ENCODE peak calls at places on chromosomes 4 and X, in eight cellular contexts. One of them, this sample, is unnamed.

GRCh38 chrX:8629871-8630270 is 102.1 kb downstream of the ANOS1 start:
- DNase-seq in upper lobe of right lung: no peak
- DNase-seq in epithelial cell of esophagus: peak; percentile 87
- DNase-seq in lower leg skin: no peak
- DNase-seq in AG09309: no peak
- DNase-seq in colonic mucosa: no peak
- DNase-seq in uterus: no peak
- DNase-seq in nephron progenitor cell: no peak
- DNase-seq in this sample: no peak

GRCh38 chr4:73609688-73610087 is 10.5 kb downstream of the RASSF6 start:
- DNase-seq in upper lobe of right lung: no peak
- DNase-seq in epithelial cell of esophagus: no peak
- DNase-seq in lower leg skin: no peak
- DNase-seq in AG09309: no peak
- DNase-seq in colonic mucosa: no peak
- DNase-seq in uterus: no peak
- DNase-seq in nephron progenitor cell: no peak
- DNase-seq in this sample: no peak

GRCh38 chr4:104727643-104728042 is 232.9 kb upstream of the CXXC4 start:
- DNase-seq in upper lobe of right lung: no peak
- DNase-seq in epithelial cell of esophagus: no peak
- DNase-seq in lower leg skin: no peak
- DNase-seq in AG09309: no peak
- DNase-seq in colonic mucosa: no peak
- DNase-seq in uterus: no peak
- DNase-seq in nephron progenitor cell: no peak
- DNase-seq in this sample: no peak

GRCh38 chr4:83981156-83981555 is 445.2 kb downstream of the GPAT3 start:
- DNase-seq in upper lobe of right lung: no peak
- DNase-seq in epithelial cell of esophagus: no peak
- DNase-seq in lower leg skin: no peak
- DNase-seq in AG09309: no peak
- DNase-seq in colonic mucosa: no peak
- DNase-seq in uterus: no peak
- DNase-seq in nephron progenitor cell: no peak
- DNase-seq in this sample: no peak

GRCh38 chr4:132646186-132646585 is 502.9 kb upstream of the PCDH10 start:
- DNase-seq in upper lobe of right lung: no peak
- DNase-seq in epithelial cell of esophagus: peak; percentile 75
- DNase-seq in lower leg skin: no peak
- DNase-seq in AG09309: no peak
- DNase-seq in colonic mucosa: no peak
- DNase-seq in uterus: no peak
- DNase-seq in nephron progenitor cell: no peak
- DNase-seq in this sample: peak; percentile 2

GRCh38 chrX:102345916-102346315 is 93.9 kb downstream of the NXF2B start:
- DNase-seq in upper lobe of right lung: no peak
- DNase-seq in epithelial cell of esophagus: peak; percentile 41
- DNase-seq in lower leg skin: peak; percentile 33
- DNase-seq in AG09309: no peak
- DNase-seq in colonic mucosa: peak; percentile 67
- DNase-seq in uterus: peak; percentile 45
- DNase-seq in nephron progenitor cell: peak; percentile 78
- DNase-seq in this sample: peak; percentile 22

GRCh38 chrX:16445166-16445752 is 204.7 kb upstream of the S100G start:
- DNase-seq in upper lobe of right lung: no peak
- DNase-seq in epithelial cell of esophagus: peak; percentile 45
- DNase-seq in lower leg skin: peak; percentile 13
- DNase-seq in AG09309: no peak
- DNase-seq in colonic mucosa: peak; percentile 26
- DNase-seq in uterus: no peak
- DNase-seq in nephron progenitor cell: peak; percentile 49
- DNase-seq in this sample: peak; percentile 3

GRCh38 chr4:168877779-168878491 is 132.1 kb downstream of the CBR4 start:
- DNase-seq in upper lobe of right lung: peak; percentile 86
- DNase-seq in epithelial cell of esophagus: no peak
- DNase-seq in lower leg skin: no peak
- DNase-seq in AG09309: no peak
- DNase-seq in colonic mucosa: peak; percentile 27
- DNase-seq in uterus: no peak
- DNase-seq in nephron progenitor cell: peak; percentile 77
- DNase-seq in this sample: no peak

GRCh38 chr4:153971878-153972277 is 183.0 kb upstream of the SFRP2 start:
- DNase-seq in upper lobe of right lung: no peak
- DNase-seq in epithelial cell of esophagus: no peak
- DNase-seq in lower leg skin: no peak
- DNase-seq in AG09309: no peak
- DNase-seq in colonic mucosa: no peak
- DNase-seq in uterus: no peak
- DNase-seq in nephron progenitor cell: no peak
- DNase-seq in this sample: no peak

GRCh38 chr4:3073158-3074077 is 920 bp downstream of the HTT-AS start:
- DNase-seq in upper lobe of right lung: no peak
- DNase-seq in epithelial cell of esophagus: no peak
- DNase-seq in lower leg skin: no peak
- DNase-seq in AG09309: no peak
- DNase-seq in colonic mucosa: peak; percentile 23
- DNase-seq in uterus: no peak
- DNase-seq in nephron progenitor cell: no peak
- DNase-seq in this sample: no peak
- TF ChIP-seq CTCF in upper lobe of right lung: peak; percentile 6
- TF ChIP-seq CTCF in epithelial cell of esophagus: no peak
- TF ChIP-seq CTCF in lower leg skin: no peak
- TF ChIP-seq CTCF in AG09309: no peak
- TF ChIP-seq CTCF in colonic mucosa: no peak
- TF ChIP-seq CTCF in uterus: no peak
- TF ChIP-seq CTCF in nephron progenitor cell: no peak
- TF ChIP-seq CTCF in this sample: peak; percentile 63

GRCh38 chr4:185317880-185318279 is 77.8 kb downstream of the LRP2BP start:
- DNase-seq in upper lobe of right lung: no peak
- DNase-seq in epithelial cell of esophagus: no peak
- DNase-seq in lower leg skin: no peak
- DNase-seq in AG09309: no peak
- DNase-seq in colonic mucosa: no peak
- DNase-seq in uterus: no peak
- DNase-seq in nephron progenitor cell: no peak
- DNase-seq in this sample: no peak
- TF ChIP-seq CTCF in upper lobe of right lung: no peak
- TF ChIP-seq CTCF in epithelial cell of esophagus: no peak
- TF ChIP-seq CTCF in lower leg skin: no peak
- TF ChIP-seq CTCF in AG09309: no peak
- TF ChIP-seq CTCF in colonic mucosa: no peak
- TF ChIP-seq CTCF in uterus: no peak
- TF ChIP-seq CTCF in nephron progenitor cell: no peak
- TF ChIP-seq CTCF in this sample: peak; percentile 25

GRCh38 chrX:30949554-30949953 is 60.5 kb upstream of the TAB3 start:
- DNase-seq in upper lobe of right lung: no peak
- DNase-seq in epithelial cell of esophagus: no peak
- DNase-seq in lower leg skin: no peak
- DNase-seq in AG09309: no peak
- DNase-seq in colonic mucosa: no peak
- DNase-seq in uterus: no peak
- DNase-seq in nephron progenitor cell: no peak
- DNase-seq in this sample: no peak
- TF ChIP-seq CTCF in upper lobe of right lung: no peak
- TF ChIP-seq CTCF in epithelial cell of esophagus: no peak
- TF ChIP-seq CTCF in lower leg skin: no peak
- TF ChIP-seq CTCF in AG09309: no peak
- TF ChIP-seq CTCF in colonic mucosa: no peak
- TF ChIP-seq CTCF in uterus: no peak
- TF ChIP-seq CTCF in nephron progenitor cell: no peak
- TF ChIP-seq CTCF in this sample: peak; percentile 11

GRCh38 chrX:118495061-118495921 is at the start of gene DOCK11:
- DNase-seq in upper lobe of right lung: peak; percentile 91
- DNase-seq in epithelial cell of esophagus: peak; percentile 27
- DNase-seq in lower leg skin: peak; percentile 65
- DNase-seq in AG09309: peak; percentile 47
- DNase-seq in colonic mucosa: peak; percentile 71
- DNase-seq in uterus: peak; percentile 80
- DNase-seq in nephron progenitor cell: peak; percentile 71
- DNase-seq in this sample: peak; percentile 65
- TF ChIP-seq CTCF in upper lobe of right lung: no peak
- TF ChIP-seq CTCF in epithelial cell of esophagus: no peak
- TF ChIP-seq CTCF in lower leg skin: no peak
- TF ChIP-seq CTCF in AG09309: no peak
- TF ChIP-seq CTCF in colonic mucosa: no peak
- TF ChIP-seq CTCF in uterus: no peak
- TF ChIP-seq CTCF in nephron progenitor cell: no peak
- TF ChIP-seq CTCF in this sample: no peak

DNA sequence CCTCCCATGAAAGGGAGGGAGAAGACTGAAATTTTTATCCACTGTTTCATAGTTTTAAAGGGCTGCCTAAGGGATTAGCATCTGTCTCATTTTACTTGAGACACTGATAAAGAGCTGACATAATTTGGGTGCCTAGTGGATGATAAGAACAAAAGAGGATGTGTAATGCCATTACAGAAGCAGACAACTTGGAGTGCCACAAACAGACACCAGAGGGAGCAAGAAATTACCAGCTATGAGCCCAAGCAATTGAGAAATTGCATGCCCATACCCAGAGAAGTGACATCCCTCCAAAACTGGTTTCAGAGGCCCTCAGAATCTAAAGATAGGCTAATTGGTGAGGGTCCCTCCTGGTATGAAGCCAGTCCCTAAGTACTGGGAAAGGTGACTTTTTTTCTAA is 38.5 kb upstream of the POU3F4 start:
- DNase-seq in upper lobe of right lung: no peak
- DNase-seq in epithelial cell of esophagus: peak; percentile 10
- DNase-seq in lower leg skin: no peak
- DNase-seq in AG09309: no peak
- DNase-seq in colonic mucosa: peak; percentile 20
- DNase-seq in uterus: no peak
- DNase-seq in nephron progenitor cell: peak; percentile 29
- DNase-seq in this sample: no peak
- TF ChIP-seq CTCF in upper lobe of right lung: peak; percentile 27
- TF ChIP-seq CTCF in epithelial cell of esophagus: peak; percentile 30
- TF ChIP-seq CTCF in lower leg skin: no peak
- TF ChIP-seq CTCF in AG09309: peak; percentile 48
- TF ChIP-seq CTCF in colonic mucosa: peak; percentile 41
- TF ChIP-seq CTCF in uterus: no peak
- TF ChIP-seq CTCF in nephron progenitor cell: peak; percentile 41
- TF ChIP-seq CTCF in this sample: peak; percentile 44

DNA sequence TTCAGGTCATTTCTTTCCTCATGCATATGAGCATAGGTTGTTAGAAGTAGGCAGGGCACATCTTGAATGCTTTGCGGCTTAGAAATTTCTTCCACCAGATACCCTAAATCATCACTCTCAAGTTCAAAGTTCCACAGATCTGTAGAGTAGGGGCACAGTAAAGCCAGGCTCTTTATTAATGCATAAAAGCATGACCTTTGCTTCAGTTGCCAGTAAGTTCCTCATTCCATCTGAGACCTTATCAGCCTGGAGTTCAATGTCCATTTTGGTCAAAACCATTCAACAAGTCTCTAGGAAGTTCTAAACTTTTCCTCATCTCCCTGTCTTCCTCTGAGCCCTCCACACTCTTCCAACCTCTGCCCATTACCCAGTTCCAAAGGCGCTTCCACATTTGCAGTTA is 77.7 kb downstream of the MAP9 start:
- DNase-seq in upper lobe of right lung: no peak
- DNase-seq in epithelial cell of esophagus: no peak
- DNase-seq in lower leg skin: no peak
- DNase-seq in AG09309: no peak
- DNase-seq in colonic mucosa: no peak
- DNase-seq in uterus: no peak
- DNase-seq in nephron progenitor cell: no peak
- DNase-seq in this sample: no peak
- TF ChIP-seq CTCF in upper lobe of right lung: no peak
- TF ChIP-seq CTCF in epithelial cell of esophagus: no peak
- TF ChIP-seq CTCF in lower leg skin: no peak
- TF ChIP-seq CTCF in AG09309: no peak
- TF ChIP-seq CTCF in colonic mucosa: no peak
- TF ChIP-seq CTCF in uterus: no peak
- TF ChIP-seq CTCF in nephron progenitor cell: no peak
- TF ChIP-seq CTCF in this sample: no peak

DNA sequence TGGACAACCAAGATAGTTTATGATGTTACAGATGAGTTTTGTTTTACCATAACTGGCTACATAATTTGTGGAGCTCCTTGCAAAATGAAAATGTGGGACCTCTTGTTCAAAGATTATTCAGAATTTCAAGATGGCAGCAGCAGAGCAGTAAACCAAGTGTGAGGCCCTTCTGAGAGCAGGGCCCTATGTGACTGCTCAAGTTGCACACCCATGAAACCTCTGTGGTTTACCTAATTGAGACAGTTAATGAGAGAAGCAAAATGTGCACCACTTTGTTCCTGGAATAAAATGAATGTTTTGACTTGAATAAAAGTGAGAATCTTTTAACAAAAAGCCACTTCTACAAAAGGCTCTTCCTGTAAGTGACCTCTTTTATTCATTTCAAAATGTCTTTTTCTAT is 519.2 kb downstream of the RPA4 start:
- DNase-seq in upper lobe of right lung: no peak
- DNase-seq in epithelial cell of esophagus: no peak
- DNase-seq in lower leg skin: no peak
- DNase-seq in AG09309: no peak
- DNase-seq in colonic mucosa: no peak
- DNase-seq in uterus: no peak
- DNase-seq in nephron progenitor cell: no peak
- DNase-seq in this sample: no peak
- TF ChIP-seq CTCF in upper lobe of right lung: no peak
- TF ChIP-seq CTCF in epithelial cell of esophagus: no peak
- TF ChIP-seq CTCF in lower leg skin: no peak
- TF ChIP-seq CTCF in AG09309: no peak
- TF ChIP-seq CTCF in colonic mucosa: no peak
- TF ChIP-seq CTCF in uterus: no peak
- TF ChIP-seq CTCF in nephron progenitor cell: no peak
- TF ChIP-seq CTCF in this sample: no peak